ENCODE peak calls at places on chromosome 21, in eight cellular contexts. One of them, this sample, is unnamed.

GRCh38 chr21:44956356-44957046 is 16.7 kb downstream of the SLX9 start:
- DNase-seq in uterus: no peak
- DNase-seq in AG09309: no peak
- DNase-seq in upper lobe of left lung: no peak
- DNase-seq in RWPE1: no peak
- DNase-seq in neural crest cell: no peak
- DNase-seq in body of pancreas: no peak
- DNase-seq in heart left ventricle: peak
- DNase-seq in this sample: no peak

GRCh38 chr21:46559291-46559983 is 45.4 kb downstream of the S100B start:
- DNase-seq in uterus: no peak
- DNase-seq in AG09309: no peak
- DNase-seq in upper lobe of left lung: no peak
- DNase-seq in RWPE1: no peak
- DNase-seq in neural crest cell: no peak
- DNase-seq in body of pancreas: no peak
- DNase-seq in heart left ventricle: no peak
- DNase-seq in this sample: no peak

GRCh38 chr21:28818663-28819278 is 173.9 kb downstream of the LTN1 start:
- DNase-seq in uterus: no peak
- DNase-seq in AG09309: no peak
- DNase-seq in upper lobe of left lung: no peak
- DNase-seq in RWPE1: no peak
- DNase-seq in neural crest cell: no peak
- DNase-seq in body of pancreas: no peak
- DNase-seq in heart left ventricle: no peak
- DNase-seq in this sample: no peak

GRCh38 chr21:36698160-36699025 is 522 bp upstream of the SIM2 start:
- DNase-seq in uterus: no peak
- DNase-seq in AG09309: no peak
- DNase-seq in upper lobe of left lung: no peak
- DNase-seq in RWPE1: peak
- DNase-seq in neural crest cell: peak
- DNase-seq in body of pancreas: no peak
- DNase-seq in heart left ventricle: no peak
- DNase-seq in this sample: peak

GRCh38 chr21:44986471-44987291 is 46.9 kb downstream of the SLX9 start:
- DNase-seq in uterus: peak
- DNase-seq in AG09309: no peak
- DNase-seq in upper lobe of left lung: peak
- DNase-seq in RWPE1: no peak
- DNase-seq in neural crest cell: no peak
- DNase-seq in body of pancreas: no peak
- DNase-seq in heart left ventricle: peak
- DNase-seq in this sample: no peak

GRCh38 chr21:20639026-20639425 is 359.2 kb upstream of the NCAM2 start:
- DNase-seq in uterus: no peak
- DNase-seq in AG09309: no peak
- DNase-seq in upper lobe of left lung: no peak
- DNase-seq in RWPE1: peak
- DNase-seq in neural crest cell: no peak
- DNase-seq in body of pancreas: no peak
- DNase-seq in heart left ventricle: no peak
- DNase-seq in this sample: peak

GRCh38 chr21:22351076-22351475 is 1352.9 kb downstream of the NCAM2 start:
- DNase-seq in uterus: no peak
- DNase-seq in AG09309: no peak
- DNase-seq in upper lobe of left lung: no peak
- DNase-seq in RWPE1: no peak
- DNase-seq in neural crest cell: no peak
- DNase-seq in body of pancreas: no peak
- DNase-seq in heart left ventricle: no peak
- DNase-seq in this sample: peak

GRCh38 chr21:38355353-38355752 is 98.6 kb downstream of the KCNJ15 start:
- DNase-seq in uterus: no peak
- DNase-seq in AG09309: no peak
- DNase-seq in upper lobe of left lung: no peak
- DNase-seq in RWPE1: no peak
- DNase-seq in neural crest cell: no peak
- DNase-seq in body of pancreas: no peak
- DNase-seq in heart left ventricle: no peak
- DNase-seq in this sample: no peak

GRCh38 chr21:32312321-32312720 is 13.7 kb downstream of the MRAP start:
- DNase-seq in uterus: no peak
- DNase-seq in AG09309: no peak
- DNase-seq in upper lobe of left lung: no peak
- DNase-seq in RWPE1: no peak
- DNase-seq in neural crest cell: no peak
- DNase-seq in body of pancreas: no peak
- DNase-seq in heart left ventricle: no peak
- DNase-seq in this sample: no peak

GRCh38 chr21:46551636-46552241 is 53.1 kb downstream of the S100B start:
- DNase-seq in uterus: no peak
- DNase-seq in AG09309: no peak
- DNase-seq in upper lobe of left lung: peak
- DNase-seq in RWPE1: no peak
- DNase-seq in neural crest cell: no peak
- DNase-seq in body of pancreas: no peak
- DNase-seq in heart left ventricle: no peak
- DNase-seq in this sample: no peak

GRCh38 chr21:28827422-28827821 is 165.3 kb downstream of the LTN1 start:
- DNase-seq in uterus: no peak
- DNase-seq in AG09309: peak
- DNase-seq in upper lobe of left lung: no peak
- DNase-seq in RWPE1: no peak
- DNase-seq in neural crest cell: no peak
- DNase-seq in body of pancreas: no peak
- DNase-seq in heart left ventricle: no peak
- DNase-seq in this sample: peak

GRCh38 chr21:20661745-20662470 is 336.3 kb upstream of the NCAM2 start:
- DNase-seq in uterus: no peak
- DNase-seq in AG09309: no peak
- DNase-seq in upper lobe of left lung: no peak
- DNase-seq in RWPE1: no peak
- DNase-seq in neural crest cell: no peak
- DNase-seq in body of pancreas: no peak
- DNase-seq in heart left ventricle: no peak
- DNase-seq in this sample: no peak

GRCh38 chr21:14306143-14306907 is 76.6 kb downstream of the HSPA13 start:
- DNase-seq in uterus: no peak
- DNase-seq in AG09309: no peak
- DNase-seq in upper lobe of left lung: no peak
- DNase-seq in RWPE1: peak
- DNase-seq in neural crest cell: no peak
- DNase-seq in body of pancreas: no peak
- DNase-seq in heart left ventricle: no peak
- DNase-seq in this sample: peak
- TF ChIP-seq CTCF in uterus: peak
- TF ChIP-seq CTCF in AG09309: no peak
- TF ChIP-seq CTCF in upper lobe of left lung: no peak
- TF ChIP-seq CTCF in RWPE1: peak
- TF ChIP-seq CTCF in neural crest cell: no peak
- TF ChIP-seq CTCF in body of pancreas: no peak
- TF ChIP-seq CTCF in heart left ventricle: peak
- TF ChIP-seq CTCF in this sample: peak

GRCh38 chr21:35026617-35027557 is 22.2 kb downstream of the RUNX1 start:
- DNase-seq in uterus: no peak
- DNase-seq in AG09309: no peak
- DNase-seq in upper lobe of left lung: peak
- DNase-seq in RWPE1: no peak
- DNase-seq in neural crest cell: peak
- DNase-seq in body of pancreas: peak
- DNase-seq in heart left ventricle: peak
- DNase-seq in this sample: no peak
- TF ChIP-seq CTCF in uterus: no peak
- TF ChIP-seq CTCF in AG09309: no peak
- TF ChIP-seq CTCF in upper lobe of left lung: no peak
- TF ChIP-seq CTCF in RWPE1: no peak
- TF ChIP-seq CTCF in neural crest cell: no peak
- TF ChIP-seq CTCF in body of pancreas: no peak
- TF ChIP-seq CTCF in heart left ventricle: no peak
- TF ChIP-seq CTCF in this sample: no peak

GRCh38 chr21:42239973-42240372 is 21.0 kb downstream of the ABCG1 start:
- DNase-seq in uterus: no peak
- DNase-seq in AG09309: no peak
- DNase-seq in upper lobe of left lung: no peak
- DNase-seq in RWPE1: no peak
- DNase-seq in neural crest cell: no peak
- DNase-seq in body of pancreas: no peak
- DNase-seq in heart left ventricle: no peak
- DNase-seq in this sample: no peak
- TF ChIP-seq CTCF in uterus: no peak
- TF ChIP-seq CTCF in AG09309: no peak
- TF ChIP-seq CTCF in upper lobe of left lung: no peak
- TF ChIP-seq CTCF in RWPE1: no peak
- TF ChIP-seq CTCF in neural crest cell: peak
- TF ChIP-seq CTCF in body of pancreas: no peak
- TF ChIP-seq CTCF in heart left ventricle: no peak
- TF ChIP-seq CTCF in this sample: no peak

GRCh38 chr21:43727571-43728466 is 8.9 kb downstream of the PDXK start:
- DNase-seq in uterus: peak
- DNase-seq in AG09309: no peak
- DNase-seq in upper lobe of left lung: peak
- DNase-seq in RWPE1: no peak
- DNase-seq in neural crest cell: no peak
- DNase-seq in body of pancreas: peak
- DNase-seq in heart left ventricle: no peak
- DNase-seq in this sample: peak
- TF ChIP-seq CTCF in uterus: no peak
- TF ChIP-seq CTCF in AG09309: peak
- TF ChIP-seq CTCF in upper lobe of left lung: no peak
- TF ChIP-seq CTCF in RWPE1: no peak
- TF ChIP-seq CTCF in neural crest cell: no peak
- TF ChIP-seq CTCF in body of pancreas: no peak
- TF ChIP-seq CTCF in heart left ventricle: no peak
- TF ChIP-seq CTCF in this sample: peak

GRCh38 chr21:16992448-16992847 is 520.4 kb upstream of the CXADR start:
- DNase-seq in uterus: no peak
- DNase-seq in AG09309: no peak
- DNase-seq in upper lobe of left lung: no peak
- DNase-seq in RWPE1: no peak
- DNase-seq in neural crest cell: no peak
- DNase-seq in body of pancreas: no peak
- DNase-seq in heart left ventricle: no peak
- DNase-seq in this sample: no peak
- TF ChIP-seq CTCF in uterus: no peak
- TF ChIP-seq CTCF in AG09309: no peak
- TF ChIP-seq CTCF in upper lobe of left lung: no peak
- TF ChIP-seq CTCF in RWPE1: no peak
- TF ChIP-seq CTCF in neural crest cell: no peak
- TF ChIP-seq CTCF in body of pancreas: no peak
- TF ChIP-seq CTCF in heart left ventricle: no peak
- TF ChIP-seq CTCF in this sample: no peak

GRCh38 chr21:43300496-43301423 is 126.2 kb downstream of the SIK1 start:
- DNase-seq in uterus: no peak
- DNase-seq in AG09309: no peak
- DNase-seq in upper lobe of left lung: no peak
- DNase-seq in RWPE1: peak
- DNase-seq in neural crest cell: no peak
- DNase-seq in body of pancreas: no peak
- DNase-seq in heart left ventricle: peak
- DNase-seq in this sample: no peak
- TF ChIP-seq CTCF in uterus: no peak
- TF ChIP-seq CTCF in AG09309: no peak
- TF ChIP-seq CTCF in upper lobe of left lung: no peak
- TF ChIP-seq CTCF in RWPE1: no peak
- TF ChIP-seq CTCF in neural crest cell: no peak
- TF ChIP-seq CTCF in body of pancreas: no peak
- TF ChIP-seq CTCF in heart left ventricle: no peak
- TF ChIP-seq CTCF in this sample: no peak